ENCODE peak calls at places on chromosomes 2 and 18, in six cellular contexts. F is progenitor cell of endocrine pancreas, A is KBM-7, B is astrocyte, H is hypothalamus, M is B cell. Q is an unnamed sample.

GRCh38 chr2:179588486-179589145 is 272.8 kb downstream of the ZNF385B start:
- DNase-seq in F (no peak), A (no peak), B (peak), H (no peak), M (no peak), Q (no peak)

GRCh38 chr18:35121531-35121930 is 80.3 kb downstream of the MAPRE2 start:
- DNase-seq in F (no peak), A (no peak), B (no peak), H (no peak), M (no peak), Q (no peak)

GRCh38 chr2:134406311-134406710 is 152.4 kb downstream of the MGAT5 start:
- DNase-seq in F (no peak), A (no peak), B (no peak), H (no peak), M (no peak), Q (no peak)

GRCh38 chr2:47058061-47058931 is 96.8 kb downstream of the STPG4 start:
- DNase-seq in F (no peak), A (peak), B (no peak), H (peak), M (no peak), Q (peak)

GRCh38 chr2:230748087-230748486 is 35.4 kb downstream of the CAB39 start:
- DNase-seq in F (no peak), A (peak), B (peak), H (no peak), M (no peak), Q (no peak)

GRCh38 chr2:58764321-58765099 is 523.4 kb upstream of the FANCL start:
- DNase-seq in F (no peak), A (peak), B (no peak), H (no peak), M (no peak), Q (no peak)

GRCh38 chr2:88187038-88187676 is 17.0 kb downstream of the THNSL2 start:
- DNase-seq in F (peak), A (peak), B (no peak), H (peak), M (peak), Q (no peak)

GRCh38 chr2:13524492-13524891 is 807.8 kb downstream of the TRIB2 start:
- DNase-seq in F (no peak), A (no peak), B (no peak), H (no peak), M (no peak), Q (no peak)

GRCh38 chr18:56479836-56480235 is 158.6 kb downstream of the TXNL1 start:
- DNase-seq in F (no peak), A (no peak), B (no peak), H (no peak), M (no peak), Q (no peak)

GRCh38 chr18:46268662-46269061 is 164.5 kb downstream of the HAUS1 start:
- DNase-seq in F (no peak), A (no peak), B (no peak), H (no peak), M (no peak), Q (no peak)

GRCh38 chr2:232502513-232502900 is 14.9 kb upstream of the ECEL1 start:
- DNase-seq in F (no peak), A (no peak), B (no peak), H (no peak), M (no peak), Q (no peak)

GRCh38 chr2:179580378-179581146 is 280.9 kb downstream of the ZNF385B start:
- DNase-seq in F (no peak), A (no peak), B (peak), H (no peak), M (no peak), Q (no peak)

GRCh38 chr2:74768401-74768914 is 65.5 kb upstream of the HK2 start:
- DNase-seq in F (no peak), A (no peak), B (peak), H (no peak), M (no peak), Q (no peak)

GRCh38 chr2:71609958-71610357 is 156.6 kb downstream of the DYSF start:
- DNase-seq in F (no peak), A (peak), B (peak), H (no peak), M (no peak), Q (no peak)

GRCh38 chr2:121324601-121325000 is 39.6 kb upstream of the TFCP2L1 start:
- DNase-seq in F (no peak), A (no peak), B (no peak), H (no peak), M (no peak), Q (no peak)

GRCh38 chr2:69162121-69162520 is 149.1 kb downstream of the ANTXR1 start:
- DNase-seq in F (no peak), A (no peak), B (peak), H (no peak), M (no peak), Q (no peak)

GRCh38 chr2:147567131-147567530 is 277.7 kb upstream of the ACVR2A start:
- DNase-seq in F (no peak), A (no peak), B (no peak), H (no peak), M (no peak), Q (no peak)

GRCh38 chr2:60552096-60552850 is 1.2 kb downstream of the BCL11A start:
- DNase-seq in F (peak), A (peak), B (no peak), H (no peak), M (peak), Q (no peak)

GRCh38 chr2:11533278-11534077 is at the start of gene GREB1:
- DNase-seq in F (no peak), A (peak), B (no peak), H (no peak), M (no peak), Q (no peak)

GRCh38 chr2:226660524-226660923 is 139.1 kb downstream of the IRS1 start:
- DNase-seq in F (no peak), A (no peak), B (peak), H (no peak), M (no peak), Q (no peak)